ENCODE peak calls at places on chromosome 4, in seven cellular contexts. N is lung; V is HCT116; L is WERI-Rb-1; C is stomach; D is CD8-positive, alpha-beta memory T cell; R is CD4-positive, CD25-positive, alpha-beta regulatory T cell. Z is an unnamed sample.

GRCh38 chr4:7590205-7590604 is 155.5 kb upstream of the PSAPL1 start:
- DNase-seq in N (no peak), V (no peak), D (no peak), R (no peak), L (no peak), C (no peak), Z (no peak)

GRCh38 chr4:126583509-126583908 is 1049.2 kb upstream of the INTU start:
- DNase-seq in V (peak; percentile 26), C (no peak), D (no peak), L (peak; percentile 67), R (no peak), N (no peak), Z (no peak)

GRCh38 chr4:152975615-152976465 is 39.7 kb downstream of the FHDC1 start:
- DNase-seq in V (no peak), R (no peak), N (no peak), L (no peak), C (no peak), D (no peak), Z (no peak)

GRCh38 chr4:80611366-80611765 is 275.8 kb downstream of the CFAP299 start:
- DNase-seq in L (no peak), V (no peak), C (no peak), R (no peak), N (no peak), D (no peak), Z (no peak)

GRCh38 chr4:8838911-8839431 is 32.7 kb downstream of the HMX1 start:
- DNase-seq in L (peak; percentile 3), C (no peak), D (peak; percentile 38), N (no peak), R (no peak), V (no peak), Z (peak; percentile 6)

GRCh38 chr4:20019310-20020015 is 232.2 kb upstream of the SLIT2 start:
- DNase-seq in D (no peak), R (no peak), L (no peak), C (no peak), N (no peak), V (no peak), Z (no peak)

GRCh38 chr4:2288051-2288541 is 26.2 kb upstream of the MXD4 start:
- DNase-seq in N (no peak), D (peak; percentile 43), C (no peak), R (no peak), V (no peak), L (peak; percentile 7), Z (no peak)

GRCh38 chr4:7485096-7485495 is 50.4 kb upstream of the PSAPL1 start:
- DNase-seq in L (no peak), D (no peak), R (no peak), N (no peak), C (no peak), V (no peak), Z (no peak)

GRCh38 chr4:108751321-108751720 is 11.5 kb downstream of the ETNPPL start:
- DNase-seq in D (no peak), R (no peak), N (no peak), V (no peak), C (no peak), L (no peak), Z (no peak)

GRCh38 chr4:7842384-7843279 is 97.0 kb downstream of the AFAP1 start:
- DNase-seq in L (no peak), C (no peak), R (no peak), D (no peak), N (no peak), V (peak; percentile 83), Z (no peak)

GRCh38 chr4:151641167-151641566 is 119.6 kb downstream of the GATB start:
- DNase-seq in V (no peak), L (no peak), R (no peak), N (no peak), D (no peak), C (no peak), Z (no peak)

GRCh38 chr4:176885224-176885623 is 92.5 kb upstream of the VEGFC start:
- DNase-seq in R (no peak), C (no peak), L (no peak), D (no peak), N (no peak), V (no peak), Z (no peak)

GRCh38 chr4:16140520-16141249 is 56.9 kb upstream of the PROM1 start:
- DNase-seq in L (no peak), V (peak; percentile 75), D (no peak), N (peak; percentile 70), C (peak; percentile 79), R (no peak), Z (no peak)

GRCh38 chr4:152385551-152385950 is 150.3 kb downstream of the FBXW7 start:
- DNase-seq in L (no peak), D (no peak), V (no peak), N (no peak), C (no peak), R (no peak), Z (no peak)

GRCh38 chr4:7021930-7022658 is 21.1 kb upstream of the TADA2B start:
- DNase-seq in C (no peak), L (no peak), N (no peak), D (no peak), V (no peak), R (no peak), Z (no peak)

GRCh38 chr4:87049508-87049907 is 114.7 kb downstream of the AFF1 start:
- DNase-seq in L (no peak), N (no peak), V (no peak), R (no peak), D (no peak), C (no peak), Z (no peak)

GRCh38 chr4:182562350-182562749 is 319.1 kb downstream of the TENM3 start:
- DNase-seq in D (no peak), L (no peak), C (no peak), V (no peak), R (no peak), N (no peak), Z (no peak)

GRCh38 chr4:38119663-38120374 is 159.6 kb downstream of the PTTG2 start:
- DNase-seq in N (no peak), V (no peak), R (no peak), L (peak; percentile 45), C (no peak), D (no peak), Z (no peak)

GRCh38 chr4:37383579-37384229 is 139.2 kb downstream of the NWD2 start:
- DNase-seq in D (no peak), C (no peak), N (no peak), R (no peak), V (peak; percentile 36), L (peak; percentile 14), Z (peak; percentile 10)

DNA sequence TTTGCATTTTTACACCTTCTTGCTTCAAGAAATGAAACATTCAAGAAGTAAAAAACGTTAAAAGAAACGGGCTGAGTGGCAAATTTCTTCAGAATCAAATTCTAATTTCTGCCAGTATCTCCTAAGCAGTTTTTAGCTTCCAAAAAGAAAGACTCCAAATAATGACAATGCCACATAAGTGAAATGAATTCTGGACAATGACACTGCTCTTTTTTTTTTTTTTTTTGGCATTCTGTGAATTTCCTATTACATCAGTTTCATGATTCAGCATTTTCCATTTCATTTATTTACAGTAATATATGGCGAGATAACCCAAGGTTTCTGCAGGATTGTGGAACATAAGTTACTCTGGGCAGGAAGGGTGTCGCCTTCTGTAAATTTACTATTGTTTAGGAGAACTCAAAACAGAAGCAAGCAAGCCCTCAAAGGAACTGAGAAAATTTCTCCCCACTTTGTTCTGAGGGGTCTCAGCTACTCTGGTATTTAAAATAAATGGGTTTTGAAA is 1.3 kb downstream of the SEL1L3 start:
- DNase-seq in C (no peak), D (no peak), N (no peak), R (no peak), V (no peak), L (no peak), Z (no peak)
- H3K27ac ChIP-seq in C (peak overlapping the region; percentile 96), D (peak overlapping the region; percentile 80), N (no peak overlapping the region), R (peak overlapping the region; percentile 85), V (no peak overlapping the region), L (peak overlapping the region; percentile 72), Z (peak overlapping the region; percentile 71)

DNA sequence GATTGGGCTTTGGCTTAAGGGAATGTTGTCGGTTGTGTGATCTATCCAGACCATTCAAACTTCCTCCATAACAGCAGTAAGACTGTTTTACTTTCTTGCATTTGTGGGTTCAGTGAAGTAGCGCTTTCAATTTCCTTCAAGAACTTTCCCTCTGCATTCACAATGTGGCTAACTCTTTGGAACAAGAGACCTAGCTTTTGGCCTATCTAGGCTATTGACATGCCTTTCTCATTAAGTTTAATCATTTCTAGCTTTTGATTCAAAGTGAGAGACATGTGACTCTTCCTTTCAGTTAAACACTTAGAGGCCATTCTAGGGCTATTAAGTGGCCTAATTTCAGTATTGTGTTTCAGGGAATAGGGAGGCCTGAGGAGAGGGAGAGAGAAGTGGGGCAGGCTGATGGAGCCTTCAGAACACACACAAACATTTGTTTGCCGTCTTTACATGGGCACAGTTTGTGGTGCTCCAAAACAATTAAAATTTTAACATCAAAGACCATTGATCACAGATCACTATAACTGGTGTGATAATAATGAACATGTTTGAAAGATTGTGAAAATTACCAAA is 34.1 kb downstream of the ADH5 start:
- DNase-seq in D (no peak), L (no peak), V (no peak), N (no peak), R (no peak), C (no peak), Z (no peak)
- H3K36me3 ChIP-seq in D (peaks cover 4% of the 10 kb centered on the region), L (peaks cover 67% of the 10 kb centered on the region), V (peaks cover 24% of the 10 kb centered on the region), N (peaks cover 35% of the 10 kb centered on the region), R (peaks cover 48% of the 10 kb centered on the region), C (peaks cover 65% of the 10 kb centered on the region), Z (peaks cover 7% of the 10 kb centered on the region)

GRCh38 chr4:168863719-168864632 is 146.1 kb downstream of the CBR4 start:
- DNase-seq in C (no peak), R (no peak), N (no peak), V (no peak), D (no peak), L (no peak), Z (no peak)
- H3K27ac ChIP-seq in C (no peak overlapping the region), R (no peak overlapping the region), N (no peak overlapping the region), V (no peak overlapping the region), D (no peak overlapping the region), L (no peak overlapping the region), Z (no peak overlapping the region)

DNA sequence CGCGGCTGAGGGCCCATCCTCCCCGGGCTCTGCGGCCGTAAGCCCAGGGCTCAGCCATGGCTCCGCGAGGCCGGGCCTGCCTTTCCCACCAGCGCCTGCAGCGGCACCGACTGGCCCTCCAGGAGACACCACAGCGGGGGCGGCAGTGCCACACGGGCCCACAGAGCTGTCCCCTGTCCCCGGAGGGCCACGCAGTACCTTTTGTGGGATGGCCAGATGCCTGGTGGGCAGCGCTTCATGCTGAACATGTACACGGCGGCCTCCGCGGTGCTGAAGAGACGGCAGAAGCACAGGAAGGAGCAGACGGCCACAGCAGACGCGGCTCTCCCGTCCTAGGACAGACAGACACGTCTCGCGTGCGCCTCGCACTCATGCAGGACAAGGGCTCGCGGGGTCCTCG is 50.4 kb downstream of the GAK start:
- DNase-seq in R (no peak), L (no peak), N (no peak), V (no peak), C (no peak), D (no peak), Z (no peak)
- H3K36me3 ChIP-seq in R (peaks cover 33% of the 10 kb centered on the region), L (peaks cover 72% of the 10 kb centered on the region), N (peaks cover 12% of the 10 kb centered on the region), V (peaks cover 6% of the 10 kb centered on the region), C (peaks cover 100% of the 10 kb centered on the region), D (peaks cover 16% of the 10 kb centered on the region), Z (no peaks in the 10 kb centered on the region)

Z was measured in naive thymus-derived CD4-positive, alpha-beta T cell.